ENCODE peak calls at places on chromosome 2, in four cellular contexts. T is bronchial epithelial cell, V is left lobe of liver, Z is chondrocyte. B is an unnamed sample.

GRCh38 chr2:96524482-96525210 is 11.9 kb upstream of the ARID5A start:
- DNase-seq in T (no peak), V (no peak), Z (no peak), B (no peak)

GRCh38 chr2:131040661-131041401 is 52.4 kb downstream of the FAM168B start:
- DNase-seq in Z (no peak), V (no peak), T (no peak), B (no peak)

GRCh38 chr2:233426619-233427342 is 72.5 kb downstream of the DGKD start:
- DNase-seq in T (peak; percentile 91), Z (no peak), V (no peak), B (peak; percentile 80)

GRCh38 chr2:23660227-23660626 is 266.7 kb downstream of the ATAD2B start:
- DNase-seq in V (no peak), T (no peak), Z (no peak), B (no peak)

GRCh38 chr2:30422437-30422805 is 24.6 kb upstream of the LCLAT1 start:
- DNase-seq in Z (no peak), T (peak; percentile 65), V (no peak), B (no peak)

GRCh38 chr2:207176245-207176644 is 10.5 kb upstream of the KLF7 start:
- DNase-seq in Z (no peak), V (no peak), T (no peak), B (no peak)

GRCh38 chr2:176589956-176590509 is 320.8 kb downstream of the MTX2 start:
- DNase-seq in V (no peak), T (no peak), Z (no peak), B (no peak)

GRCh38 chr2:105686588-105686987 is 58.1 kb upstream of the NCK2 start:
- DNase-seq in V (no peak), T (no peak), Z (no peak), B (no peak)

GRCh38 chr2:216951166-216951565 is 91.3 kb upstream of the TNP1 start:
- DNase-seq in Z (no peak), T (no peak), V (no peak), B (no peak)

GRCh38 chr2:39494784-39495251 is 57.7 kb upstream of the MAP4K3 start:
- DNase-seq in T (peak; percentile 92), V (no peak), Z (no peak), B (peak; percentile 95)

GRCh38 chr2:158115202-158115783 is 13.6 kb downstream of the UPP2 start:
- DNase-seq in Z (no peak), T (peak; percentile 37), V (no peak), B (no peak)